ENCODE peak calls at places on chromosomes 3 and 15, in six cellular contexts. Q is mesenchymal stem cell, K is H1, Y is neuronal stem cell, G is H9, Z is IMR-90. A is an unnamed sample.

GRCh38 chr3:154886437-154886836 is 193.7 kb upstream of the MME start:
- DNase-seq in Q (peak; percentile 99), K (no peak), Y (no peak), G (no peak), Z (peak; percentile 100), A (peak; percentile 5)

GRCh38 chr15:48394172-48394571 is 62.9 kb downstream of the DUT start:
- DNase-seq in Q (no peak), K (no peak), Y (no peak), G (no peak), Z (no peak), A (no peak)

GRCh38 chr15:56249080-56249479 is 5.4 kb upstream of the RFX7 start:
- DNase-seq in Q (peak; percentile 18), K (no peak), Y (no peak), G (peak; percentile 49), Z (peak; percentile 58), A (peak; percentile 65)

GRCh38 chr3:16179261-16179660 is 4.8 kb downstream of the GALNT15 start:
- DNase-seq in Q (no peak), K (no peak), Y (no peak), G (no peak), Z (no peak), A (no peak)

GRCh38 chr15:37038716-37039106 is 61.6 kb downstream of the MEIS2 start:
- DNase-seq in Q (no peak), K (no peak), Y (no peak), G (no peak), Z (no peak), A (no peak)

GRCh38 chr3:119783883-119784282 is 2.0 kb downstream of the NR1I2 start:
- DNase-seq in Q (no peak), K (no peak), Y (no peak), G (no peak), Z (no peak), A (no peak)

GRCh38 chr3:42667523-42668402 is 14.3 kb downstream of the ZBTB47 start:
- DNase-seq in Q (no peak), K (no peak), Y (no peak), G (peak; percentile 26), Z (no peak), A (no peak)

GRCh38 chr15:92061511-92062200 is 208.1 kb downstream of the SLCO3A1 start:
- DNase-seq in Q (no peak), K (no peak), Y (no peak), G (no peak), Z (no peak), A (no peak)

GRCh38 chr15:28116521-28117488 is 17.7 kb upstream of the OCA2 start:
- DNase-seq in Q (no peak), K (no peak), Y (no peak), G (no peak), Z (no peak), A (no peak)

GRCh38 chr3:150666167-150666566 is 37.6 kb downstream of the ERICH6 start:
- DNase-seq in Q (no peak), K (no peak), Y (no peak), G (no peak), Z (no peak), A (no peak)

GRCh38 chr3:60314064-60314463 is 937.2 kb downstream of the FHIT start:
- DNase-seq in Q (no peak), K (no peak), Y (no peak), G (no peak), Z (no peak), A (no peak)

GRCh38 chr3:61571516-61572336 is 10.4 kb downstream of the PTPRG start:
- DNase-seq in Q (no peak), K (no peak), Y (no peak), G (no peak), Z (peak; percentile 84), A (no peak)

GRCh38 chr3:48708481-48708889 is 8.5 kb downstream of the IP6K2 start:
- DNase-seq in Q (peak; percentile 51), K (no peak), Y (no peak), G (no peak), Z (peak; percentile 75), A (peak; percentile 47)

GRCh38 chr3:44509393-44509921 is 32.0 kb upstream of the ZNF445 start:
- DNase-seq in Q (peak; percentile 24), K (no peak), Y (peak; percentile 17), G (no peak), Z (no peak), A (no peak)

GRCh38 chr15:27418729-27419128 is 447.7 kb downstream of the GABRG3 start:
- DNase-seq in Q (no peak), K (no peak), Y (peak; percentile 49), G (peak; percentile 47), Z (no peak), A (no peak)

GRCh38 chr15:63532307-63532744 is 27.9 kb downstream of the USP3 start:
- DNase-seq in Q (no peak), K (no peak), Y (no peak), G (no peak), Z (peak; percentile 38), A (no peak)

GRCh38 chr15:94671845-94672524 is 440.6 kb downstream of the MCTP2 start:
- DNase-seq in Q (peak; percentile 56), K (peak; percentile 62), Y (peak; percentile 42), G (peak; percentile 75), Z (peak; percentile 6), A (no peak)

GRCh38 chr3:179723617-179724016 is 70.8 kb downstream of the USP13 start:
- DNase-seq in Q (no peak), K (no peak), Y (no peak), G (no peak), Z (no peak), A (no peak)

GRCh38 chr3:193367868-193368267 is 10.7 kb downstream of the ATP13A5 start:
- DNase-seq in Q (no peak), K (no peak), Y (no peak), G (no peak), Z (no peak), A (no peak)

GRCh38 chr3:186882881-186883685 is 40.6 kb downstream of the ADIPOQ start:
- DNase-seq in Q (peak; percentile 85), K (no peak), Y (no peak), G (no peak), Z (peak; percentile 77), A (peak; percentile 85)

DNA sequence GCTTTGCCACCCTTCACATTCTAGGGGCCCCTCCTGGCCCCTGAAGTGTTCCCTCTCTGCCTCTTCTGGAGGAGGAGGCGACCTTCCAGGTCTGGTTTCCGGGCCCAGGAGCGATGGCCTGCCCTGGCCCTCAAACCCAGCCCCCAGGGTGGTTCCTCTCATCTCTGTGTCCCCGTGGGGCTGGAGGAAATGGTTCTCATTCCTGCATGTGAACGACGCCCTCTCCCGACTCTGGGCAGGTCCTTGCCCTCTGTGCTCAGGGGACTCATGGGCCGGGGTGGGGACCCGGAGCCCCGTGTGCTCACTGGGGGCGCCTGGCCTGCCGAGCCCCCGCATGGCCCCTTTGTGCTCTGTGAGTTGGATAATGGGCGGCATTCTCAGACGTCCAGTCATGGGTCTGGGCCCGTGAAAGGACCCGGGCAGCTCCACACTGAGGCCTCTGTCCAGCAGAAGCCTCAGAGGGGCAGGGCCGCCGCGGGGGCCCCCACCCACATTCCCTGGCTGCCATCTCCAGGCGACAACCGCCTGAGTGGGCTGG is 5.4 kb upstream of the PLXND1 start:
- DNase-seq in Q (peak; percentile 84), K (no peak), Y (no peak), G (peak; percentile 88), Z (peak; percentile 49), A (peak; percentile 92)
- H3K27ac ChIP-seq in Q (no peak overlapping the region), K (no peak overlapping the region), Y (no peak overlapping the region), G (no peak overlapping the region), Z (no peak overlapping the region), A (peak overlapping the region; percentile 97)

GRCh38 chr15:77563768-77564167 is 68.9 kb downstream of the LINGO1 start:
- DNase-seq in Q (no peak), K (no peak), Y (no peak), G (no peak), Z (no peak), A (no peak)
- H4K91ac ChIP-seq in Q (no peak overlapping the region), K (no peak overlapping the region), Y (no peak overlapping the region), G (no peak overlapping the region), Z (no peak overlapping the region), A (no peak overlapping the region)

DNA sequence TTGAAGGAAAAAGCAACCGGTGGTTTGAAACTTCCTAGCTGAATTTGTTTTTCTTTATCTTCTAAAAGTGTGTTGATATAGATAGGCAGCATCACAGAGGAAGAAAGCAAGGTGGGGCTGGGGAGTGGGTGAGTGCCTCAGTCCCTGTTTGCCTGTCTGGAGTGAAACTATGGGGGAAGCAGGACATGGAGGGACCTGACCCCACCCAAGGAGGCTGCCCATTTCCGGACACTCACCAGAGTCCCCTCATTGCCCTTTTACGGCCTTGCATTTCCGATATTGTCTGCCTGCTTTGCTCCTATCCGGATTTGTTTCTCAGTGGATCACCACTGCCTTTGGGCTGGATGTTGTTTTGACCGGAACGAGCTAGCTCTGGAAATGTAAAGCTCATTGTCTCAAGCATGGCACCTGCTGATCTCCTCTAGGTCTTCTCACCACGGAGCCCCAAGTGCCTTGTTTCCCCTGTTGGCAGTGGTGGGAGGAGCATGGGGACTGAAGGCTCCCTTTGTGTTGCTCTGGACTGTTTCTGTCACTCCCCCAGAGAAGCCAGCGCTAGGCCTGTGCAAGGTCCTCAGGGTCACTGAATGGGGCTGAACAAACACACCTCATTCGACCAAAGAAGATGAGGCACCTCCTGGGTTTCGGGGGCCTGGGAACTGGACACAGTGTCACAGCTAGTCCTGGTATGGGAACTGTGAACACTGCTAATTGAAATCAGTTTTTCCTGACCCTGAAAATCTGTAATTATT is 7.0 kb downstream of the CLDN11 start:
- DNase-seq in Q (no peak), K (no peak), Y (peak; percentile 56), G (no peak), Z (no peak), A (no peak)
- H3K27ac ChIP-seq in Q (no peak overlapping the region), K (no peak overlapping the region), Y (peak overlapping the region; percentile 45), G (no peak overlapping the region), Z (peak overlapping the region; percentile 47), A (no peak overlapping the region)

GRCh38 chr15:89880727-89881126 is 13.1 kb downstream of the AP3S2 start:
- DNase-seq in Q (no peak), K (no peak), Y (no peak), G (no peak), Z (no peak), A (no peak)
- H4K91ac ChIP-seq in Q (no peak overlapping the region), K (no peak overlapping the region), Y (no peak overlapping the region), G (no peak overlapping the region), Z (no peak overlapping the region), A (no peak overlapping the region)

DNA sequence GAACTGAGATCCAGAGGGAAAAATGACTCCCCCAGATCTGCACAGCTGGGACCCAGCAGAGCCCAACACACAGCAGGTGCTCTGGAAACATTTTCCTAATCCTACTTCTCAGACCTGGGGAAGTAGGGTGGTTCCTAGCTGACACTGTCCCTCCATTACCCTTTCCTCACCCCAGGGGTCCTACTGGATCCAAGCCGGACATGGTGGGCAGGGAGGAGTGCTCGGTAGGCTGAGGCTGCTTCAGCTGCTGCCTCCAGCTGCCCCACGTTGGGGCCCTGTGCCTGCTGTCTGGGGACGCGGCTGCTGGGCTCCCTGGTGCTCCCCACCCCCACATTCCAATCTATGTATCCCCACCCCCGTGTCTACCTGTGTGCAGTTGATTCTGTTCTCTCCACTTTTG is 29.8 kb upstream of the SLC6A6 start:
- DNase-seq in Q (no peak), K (no peak), Y (no peak), G (no peak), Z (no peak), A (no peak)
- H3K27ac ChIP-seq in Q (no peak overlapping the region), K (no peak overlapping the region), Y (no peak overlapping the region), G (no peak overlapping the region), Z (no peak overlapping the region), A (no peak overlapping the region)

A was measured in trophoblast cell.